ENCODE peak calls at places on chromosomes 4 and X, in eight cellular contexts. S, R, O, K, V, F, T and Q are unnamed samples.

GRCh38 chr4:34202154-34202553 is 2042.2 kb downstream of the ARAP2 start:
- DNase-seq in S (peak), R (no peak), O (no peak), K (no peak), V (no peak), F (no peak), T (no peak), Q (no peak)

GRCh38 chr4:126888968-126889367 is 743.8 kb upstream of the INTU start:
- DNase-seq in S (peak), R (peak), O (peak), K (no peak), V (no peak), F (no peak), T (no peak), Q (no peak)

GRCh38 chr4:53800741-53801140 is 209.5 kb upstream of the LNX1 start:
- DNase-seq in S (no peak), R (no peak), O (no peak), K (no peak), V (no peak), F (no peak), T (no peak), Q (no peak)

GRCh38 chrX:136291824-136292223 is 8.9 kb upstream of the ADGRG4 start:
- DNase-seq in S (peak), R (no peak), O (no peak), K (no peak), V (no peak), F (no peak), T (no peak), Q (no peak)

GRCh38 chr4:148300877-148301276 is 141.3 kb downstream of the NR3C2 start:
- DNase-seq in S (no peak), R (no peak), O (no peak), K (no peak), V (no peak), F (no peak), T (no peak), Q (no peak)

GRCh38 chr4:114890773-114891172 is 222.6 kb downstream of the NDST4 start:
- DNase-seq in S (no peak), R (peak), O (no peak), K (no peak), V (no peak), F (no peak), T (no peak), Q (no peak)

GRCh38 chr4:97215426-97215825 is 927.9 kb downstream of the STPG2 start:
- DNase-seq in S (no peak), R (no peak), O (no peak), K (no peak), V (no peak), F (no peak), T (no peak), Q (peak)

GRCh38 chr4:172725581-172725980 is 443.0 kb upstream of the GALNT7 start:
- DNase-seq in S (no peak), R (no peak), O (no peak), K (no peak), V (no peak), F (no peak), T (no peak), Q (no peak)

GRCh38 chr4:65195002-65195401 is 475.3 kb downstream of the EPHA5 start:
- DNase-seq in S (no peak), R (no peak), O (no peak), K (no peak), V (no peak), F (no peak), T (no peak), Q (no peak)

GRCh38 chr4:40980318-40980883 is 230.6 kb downstream of the NSUN7 start:
- DNase-seq in S (no peak), R (no peak), O (no peak), K (no peak), V (no peak), F (no peak), T (no peak), Q (no peak)

GRCh38 chr4:29861307-29861706 is 858.9 kb upstream of the PCDH7 start:
- DNase-seq in S (no peak), R (no peak), O (no peak), K (no peak), V (no peak), F (no peak), T (no peak), Q (no peak)

GRCh38 chr4:156774422-156774821 is 197.2 kb downstream of the PDGFC start:
- DNase-seq in S (peak), R (peak), O (peak), K (no peak), V (peak), F (no peak), T (peak), Q (no peak)

GRCh38 chrX:68018248-68019203 is 414.8 kb downstream of the OPHN1 start:
- DNase-seq in S (no peak), R (peak), O (peak), K (no peak), V (no peak), F (no peak), T (no peak), Q (peak)

GRCh38 chr4:73869130-73870055 is at the start of gene CXCL1:
- DNase-seq in S (peak), R (no peak), O (no peak), K (no peak), V (no peak), F (peak), T (no peak), Q (peak)

GRCh38 chr4:139553751-139554670 is 2.0 kb downstream of the SETD7 start:
- DNase-seq in S (no peak), R (no peak), O (no peak), K (no peak), V (no peak), F (no peak), T (no peak), Q (no peak)

GRCh38 chr4:112889619-112890294 is 159.7 kb upstream of the ANK2 start:
- DNase-seq in S (no peak), R (peak), O (peak), K (no peak), V (no peak), F (no peak), T (peak), Q (no peak)